ENCODE peak calls at places on chromosomes 4 and X, in four cellular contexts. R is NCI-H1930, J is HEK293T, C is NCI-H1105. H is an unnamed sample.

GRCh38 chrX:65644621-65645287 is 22.7 kb upstream of the MSN start:
- DNase-seq in C (no peak), J (no peak), R (no peak), H (no peak)

GRCh38 chrX:47746446-47746845 is 87.5 kb upstream of the UXT start:
- DNase-seq in J (no peak), R (no peak), C (no peak), H (no peak)

GRCh38 chr4:108466936-108467902 is 153.2 kb upstream of the RPL34 start:
- DNase-seq in R (no peak), J (no peak), C (no peak), H (no peak)

GRCh38 chr4:88582493-88582892 is 9.8 kb upstream of the HERC3 start:
- DNase-seq in J (no peak), R (no peak), C (no peak), H (no peak)

GRCh38 chrX:47160781-47161180 is 15.8 kb downstream of the RBM10 start:
- DNase-seq in J (no peak), C (no peak), R (no peak), H (no peak)

GRCh38 chrX:134600714-134601113 is 57.6 kb downstream of the PLAC1 start:
- DNase-seq in R (no peak), J (no peak), C (no peak), H (no peak)

GRCh38 chrX:13938053-13938765 is 91.5 kb downstream of the GEMIN8 start:
- DNase-seq in R (peak), C (peak), J (peak), H (peak)

GRCh38 chr4:87734084-87734483 is 65.3 kb upstream of the IBSP start:
- DNase-seq in J (no peak), R (no peak), C (no peak), H (no peak)

GRCh38 chr4:86855572-86855971 is 6.4 kb upstream of the SLC10A6 start:
- DNase-seq in R (no peak), C (no peak), J (no peak), H (no peak)

GRCh38 chr4:28007693-28008092 is 1147.1 kb downstream of the STIM2 start:
- DNase-seq in C (no peak), J (no peak), R (no peak), H (no peak)

GRCh38 chr4:84915396-84915780 is 51.1 kb downstream of the WDFY3 start:
- DNase-seq in C (no peak), R (no peak), J (no peak), H (no peak)

GRCh38 chr4:104394409-104394813 is 100.3 kb downstream of the CXXC4 start:
- DNase-seq in C (no peak), R (peak), J (peak), H (no peak)

GRCh38 chrX:72738396-72738795 is 24.3 kb upstream of the PHKA1 start:
- DNase-seq in R (no peak), J (no peak), C (no peak), H (no peak)

GRCh38 chr4:126682250-126682649 is 950.5 kb upstream of the INTU start:
- DNase-seq in J (no peak), R (no peak), C (no peak), H (no peak)

GRCh38 chrX:75067931-75068330 is 88.2 kb downstream of the ABCB7 start:
- DNase-seq in R (no peak), C (no peak), J (no peak), H (no peak)

GRCh38 chrX:133171962-133172708 is 46.0 kb downstream of the TFDP3 start:
- DNase-seq in J (peak), R (no peak), C (no peak), H (no peak)

GRCh38 chrX:24260827-24261550 is 52.9 kb downstream of the SUPT20HL2 start:
- DNase-seq in R (no peak), C (no peak), J (no peak), H (no peak)

H was measured in DMS79.